ENCODE peak calls at places on chromosomes 7 and 10, in five cellular contexts. One of them, this sample, is unnamed.

GRCh38 chr10:49115796-49116508 is 630 bp upstream of the VSTM4 start:
- DNase-seq in A172: no peak
- DNase-seq in caudate nucleus: no peak
- DNase-seq in stimulated activated CD4-positive, alpha-beta T cell treated with anti-CD3 and anti-CD28 coated beads, Interleukin-12 subunit alpha, Interleukin-12 subunit beta, amount 100 ng/mL, for 48 hours: no peak
- DNase-seq in NCI-H460: no peak
- DNase-seq in this sample: no peak

GRCh38 chr7:127733976-127734375 is 82.0 kb downstream of the SND1 start:
- DNase-seq in caudate nucleus: no peak
- DNase-seq in NCI-H460: no peak
- DNase-seq in stimulated activated CD4-positive, alpha-beta T cell treated with anti-CD3 and anti-CD28 coated beads, Interleukin-12 subunit alpha, Interleukin-12 subunit beta, amount 100 ng/mL, for 48 hours: no peak
- DNase-seq in A172: no peak
- DNase-seq in this sample: no peak

GRCh38 chr7:30433506-30433905 is 45.1 kb downstream of the NOD1 start:
- DNase-seq in caudate nucleus: no peak
- DNase-seq in A172: no peak
- DNase-seq in NCI-H460: no peak
- DNase-seq in stimulated activated CD4-positive, alpha-beta T cell treated with anti-CD3 and anti-CD28 coated beads, Interleukin-12 subunit alpha, Interleukin-12 subunit beta, amount 100 ng/mL, for 48 hours: no peak
- DNase-seq in this sample: no peak

GRCh38 chr7:74490546-74490945 is 36.8 kb downstream of the GTF2IRD1 start:
- DNase-seq in caudate nucleus: no peak
- DNase-seq in A172: no peak
- DNase-seq in stimulated activated CD4-positive, alpha-beta T cell treated with anti-CD3 and anti-CD28 coated beads, Interleukin-12 subunit alpha, Interleukin-12 subunit beta, amount 100 ng/mL, for 48 hours: no peak
- DNase-seq in NCI-H460: no peak
- DNase-seq in this sample: no peak

GRCh38 chr10:124037286-124037685 is 56.1 kb downstream of the CHST15 start:
- DNase-seq in A172: no peak
- DNase-seq in NCI-H460: no peak
- DNase-seq in stimulated activated CD4-positive, alpha-beta T cell treated with anti-CD3 and anti-CD28 coated beads, Interleukin-12 subunit alpha, Interleukin-12 subunit beta, amount 100 ng/mL, for 48 hours: no peak
- DNase-seq in caudate nucleus: no peak
- DNase-seq in this sample: no peak

GRCh38 chr7:20019757-20020432 is 197.3 kb downstream of the MACC1 start:
- DNase-seq in A172: no peak
- DNase-seq in caudate nucleus: no peak
- DNase-seq in stimulated activated CD4-positive, alpha-beta T cell treated with anti-CD3 and anti-CD28 coated beads, Interleukin-12 subunit alpha, Interleukin-12 subunit beta, amount 100 ng/mL, for 48 hours: no peak
- DNase-seq in NCI-H460: no peak
- DNase-seq in this sample: no peak

GRCh38 chr10:101843032-101843991 is at the start of gene KCNIP2:
- DNase-seq in NCI-H460: no peak
- DNase-seq in stimulated activated CD4-positive, alpha-beta T cell treated with anti-CD3 and anti-CD28 coated beads, Interleukin-12 subunit alpha, Interleukin-12 subunit beta, amount 100 ng/mL, for 48 hours: no peak
- DNase-seq in caudate nucleus: no peak
- DNase-seq in A172: no peak
- DNase-seq in this sample: peak; percentile 80

GRCh38 chr10:79237801-79238520 is 109.3 kb upstream of the PPIF start:
- DNase-seq in caudate nucleus: no peak
- DNase-seq in A172: no peak
- DNase-seq in stimulated activated CD4-positive, alpha-beta T cell treated with anti-CD3 and anti-CD28 coated beads, Interleukin-12 subunit alpha, Interleukin-12 subunit beta, amount 100 ng/mL, for 48 hours: no peak
- DNase-seq in NCI-H460: no peak
- DNase-seq in this sample: no peak

GRCh38 chr7:135380351-135380750 is 129.6 kb downstream of the CNOT4 start:
- DNase-seq in stimulated activated CD4-positive, alpha-beta T cell treated with anti-CD3 and anti-CD28 coated beads, Interleukin-12 subunit alpha, Interleukin-12 subunit beta, amount 100 ng/mL, for 48 hours: no peak
- DNase-seq in caudate nucleus: no peak
- DNase-seq in A172: no peak
- DNase-seq in NCI-H460: no peak
- DNase-seq in this sample: no peak

GRCh38 chr10:49614242-49615198 is 683 bp downstream of the CHAT start:
- DNase-seq in NCI-H460: no peak
- DNase-seq in caudate nucleus: no peak
- DNase-seq in A172: no peak
- DNase-seq in stimulated activated CD4-positive, alpha-beta T cell treated with anti-CD3 and anti-CD28 coated beads, Interleukin-12 subunit alpha, Interleukin-12 subunit beta, amount 100 ng/mL, for 48 hours: no peak
- DNase-seq in this sample: no peak

GRCh38 chr7:10632707-10633106 is 341.0 kb upstream of the PHF14 start:
- DNase-seq in A172: no peak
- DNase-seq in caudate nucleus: no peak
- DNase-seq in NCI-H460: no peak
- DNase-seq in stimulated activated CD4-positive, alpha-beta T cell treated with anti-CD3 and anti-CD28 coated beads, Interleukin-12 subunit alpha, Interleukin-12 subunit beta, amount 100 ng/mL, for 48 hours: no peak
- DNase-seq in this sample: no peak

GRCh38 chr10:34908472-34908871 is 93.4 kb upstream of the PARD3 start:
- DNase-seq in NCI-H460: no peak
- DNase-seq in A172: no peak
- DNase-seq in caudate nucleus: no peak
- DNase-seq in stimulated activated CD4-positive, alpha-beta T cell treated with anti-CD3 and anti-CD28 coated beads, Interleukin-12 subunit alpha, Interleukin-12 subunit beta, amount 100 ng/mL, for 48 hours: no peak
- DNase-seq in this sample: no peak

GRCh38 chr10:60488111-60488669 is 98.5 kb upstream of the ANK3 start:
- DNase-seq in A172: no peak
- DNase-seq in NCI-H460: no peak
- DNase-seq in caudate nucleus: no peak
- DNase-seq in stimulated activated CD4-positive, alpha-beta T cell treated with anti-CD3 and anti-CD28 coated beads, Interleukin-12 subunit alpha, Interleukin-12 subunit beta, amount 100 ng/mL, for 48 hours: no peak
- DNase-seq in this sample: no peak

GRCh38 chr10:71694567-71694968 is 25.0 kb downstream of the C10orf105 start:
- DNase-seq in caudate nucleus: no peak
- DNase-seq in stimulated activated CD4-positive, alpha-beta T cell treated with anti-CD3 and anti-CD28 coated beads, Interleukin-12 subunit alpha, Interleukin-12 subunit beta, amount 100 ng/mL, for 48 hours: no peak
- DNase-seq in NCI-H460: no peak
- DNase-seq in A172: no peak
- DNase-seq in this sample: peak; percentile 91

GRCh38 chr7:7829667-7830066 is 111.3 kb upstream of the RPA3 start:
- DNase-seq in NCI-H460: no peak
- DNase-seq in stimulated activated CD4-positive, alpha-beta T cell treated with anti-CD3 and anti-CD28 coated beads, Interleukin-12 subunit alpha, Interleukin-12 subunit beta, amount 100 ng/mL, for 48 hours: no peak
- DNase-seq in A172: peak; percentile 27
- DNase-seq in caudate nucleus: no peak
- DNase-seq in this sample: no peak

GRCh38 chr10:120838941-120839340 is 12.2 kb upstream of the WDR11 start:
- DNase-seq in caudate nucleus: no peak
- DNase-seq in A172: no peak
- DNase-seq in stimulated activated CD4-positive, alpha-beta T cell treated with anti-CD3 and anti-CD28 coated beads, Interleukin-12 subunit alpha, Interleukin-12 subunit beta, amount 100 ng/mL, for 48 hours: no peak
- DNase-seq in NCI-H460: no peak
- DNase-seq in this sample: no peak

GRCh38 chr7:37247881-37248280 is 200.8 kb downstream of the ELMO1 start:
- DNase-seq in A172: peak; percentile 81
- DNase-seq in stimulated activated CD4-positive, alpha-beta T cell treated with anti-CD3 and anti-CD28 coated beads, Interleukin-12 subunit alpha, Interleukin-12 subunit beta, amount 100 ng/mL, for 48 hours: no peak
- DNase-seq in NCI-H460: no peak
- DNase-seq in caudate nucleus: no peak
- DNase-seq in this sample: peak; percentile 56

GRCh38 chr7:95921543-95921942 is 149.2 kb downstream of the DYNC1I1 start:
- DNase-seq in NCI-H460: no peak
- DNase-seq in caudate nucleus: no peak
- DNase-seq in stimulated activated CD4-positive, alpha-beta T cell treated with anti-CD3 and anti-CD28 coated beads, Interleukin-12 subunit alpha, Interleukin-12 subunit beta, amount 100 ng/mL, for 48 hours: no peak
- DNase-seq in A172: peak; percentile 45
- DNase-seq in this sample: no peak

GRCh38 chr7:148306759-148307158 is 283.8 kb upstream of the C7orf33 start:
- DNase-seq in A172: no peak
- DNase-seq in stimulated activated CD4-positive, alpha-beta T cell treated with anti-CD3 and anti-CD28 coated beads, Interleukin-12 subunit alpha, Interleukin-12 subunit beta, amount 100 ng/mL, for 48 hours: no peak
- DNase-seq in caudate nucleus: no peak
- DNase-seq in NCI-H460: no peak
- DNase-seq in this sample: no peak

GRCh38 chr7:31408120-31408729 is 67.7 kb upstream of the NEUROD6 start:
- DNase-seq in A172: peak; percentile 93
- DNase-seq in stimulated activated CD4-positive, alpha-beta T cell treated with anti-CD3 and anti-CD28 coated beads, Interleukin-12 subunit alpha, Interleukin-12 subunit beta, amount 100 ng/mL, for 48 hours: no peak
- DNase-seq in caudate nucleus: no peak
- DNase-seq in NCI-H460: peak; percentile 87
- DNase-seq in this sample: no peak

GRCh38 chr7:76357379-76358052 is 1.3 kb downstream of the YWHAG start:
- DNase-seq in stimulated activated CD4-positive, alpha-beta T cell treated with anti-CD3 and anti-CD28 coated beads, Interleukin-12 subunit alpha, Interleukin-12 subunit beta, amount 100 ng/mL, for 48 hours: no peak
- DNase-seq in A172: no peak
- DNase-seq in NCI-H460: no peak
- DNase-seq in caudate nucleus: no peak
- DNase-seq in this sample: no peak

GRCh38 chr10:114206902-114207301 is 27.7 kb downstream of the TDRD1 start:
- DNase-seq in A172: no peak
- DNase-seq in NCI-H460: no peak
- DNase-seq in stimulated activated CD4-positive, alpha-beta T cell treated with anti-CD3 and anti-CD28 coated beads, Interleukin-12 subunit alpha, Interleukin-12 subunit beta, amount 100 ng/mL, for 48 hours: no peak
- DNase-seq in caudate nucleus: no peak
- DNase-seq in this sample: no peak

GRCh38 chr10:4254101-4254994 is 469.3 kb upstream of the KLF6 start:
- DNase-seq in A172: peak; percentile 45
- DNase-seq in stimulated activated CD4-positive, alpha-beta T cell treated with anti-CD3 and anti-CD28 coated beads, Interleukin-12 subunit alpha, Interleukin-12 subunit beta, amount 100 ng/mL, for 48 hours: no peak
- DNase-seq in caudate nucleus: no peak
- DNase-seq in NCI-H460: no peak
- DNase-seq in this sample: no peak

GRCh38 chr7:75914169-75914654 is 743 bp upstream of the POR start:
- DNase-seq in caudate nucleus: no peak
- DNase-seq in NCI-H460: no peak
- DNase-seq in A172: no peak
- DNase-seq in stimulated activated CD4-positive, alpha-beta T cell treated with anti-CD3 and anti-CD28 coated beads, Interleukin-12 subunit alpha, Interleukin-12 subunit beta, amount 100 ng/mL, for 48 hours: no peak
- DNase-seq in this sample: no peak

GRCh38 chr7:155796381-155797261 is 15.6 kb downstream of the SHH start:
- DNase-seq in A172: no peak
- DNase-seq in stimulated activated CD4-positive, alpha-beta T cell treated with anti-CD3 and anti-CD28 coated beads, Interleukin-12 subunit alpha, Interleukin-12 subunit beta, amount 100 ng/mL, for 48 hours: peak; percentile 50
- DNase-seq in caudate nucleus: no peak
- DNase-seq in NCI-H460: no peak
- DNase-seq in this sample: peak; percentile 37

GRCh38 chr10:71512794-71513379 is 116.2 kb downstream of the CDH23 start:
- DNase-seq in caudate nucleus: no peak
- DNase-seq in stimulated activated CD4-positive, alpha-beta T cell treated with anti-CD3 and anti-CD28 coated beads, Interleukin-12 subunit alpha, Interleukin-12 subunit beta, amount 100 ng/mL, for 48 hours: no peak
- DNase-seq in NCI-H460: no peak
- DNase-seq in A172: peak; percentile 42
- DNase-seq in this sample: no peak

GRCh38 chr7:48710995-48711394 is 213.4 kb upstream of the CDC14C start:
- DNase-seq in A172: no peak
- DNase-seq in caudate nucleus: no peak
- DNase-seq in NCI-H460: no peak
- DNase-seq in stimulated activated CD4-positive, alpha-beta T cell treated with anti-CD3 and anti-CD28 coated beads, Interleukin-12 subunit alpha, Interleukin-12 subunit beta, amount 100 ng/mL, for 48 hours: no peak
- DNase-seq in this sample: no peak